ENCODE peak calls at places on chromosomes 1 and 21, in five cellular contexts. F is body of pancreas, M is mammary epithelial cell, B is GM06990, S is tibial artery. I is an unnamed sample.

GRCh38 chr21:45575993-45576837 is 34.0 kb upstream of the SLC19A1 start:
- DNase-seq in S (no peak), B (no peak), F (no peak), M (no peak), I (no peak)

GRCh38 chr21:37074195-37074510 is 1.1 kb downstream of the TTC3 start:
- DNase-seq in M (peak; percentile 23), F (no peak), B (no peak), S (no peak), I (peak; percentile 28)

GRCh38 chr1:206890125-206890637 is 7.1 kb upstream of the IL24 start:
- DNase-seq in F (peak; percentile 12), B (no peak), M (peak; percentile 84), S (no peak), I (peak; percentile 96)

GRCh38 chr1:228452194-228453021 is 34.8 kb upstream of the RNF187 start:
- DNase-seq in F (no peak), S (no peak), B (no peak), M (no peak), I (peak; percentile 93)

GRCh38 chr1:23576338-23577055 is 17.2 kb upstream of the ID3 start:
- DNase-seq in F (no peak), B (no peak), S (no peak), M (no peak), I (peak; percentile 37)

GRCh38 chr1:235145639-235146038 is 15.4 kb downstream of the RBM34 start:
- DNase-seq in F (no peak), B (no peak), M (no peak), S (no peak), I (no peak)

GRCh38 chr21:25970254-25970930 is 200.2 kb downstream of the APP start:
- DNase-seq in S (no peak), M (no peak), F (no peak), B (no peak), I (no peak)

GRCh38 chr1:15915991-15916390 is 59.9 kb downstream of the ZBTB17 start:
- DNase-seq in M (no peak), B (no peak), F (no peak), S (no peak), I (no peak)

GRCh38 chr1:223727541-223727940 is 15.2 kb downstream of the CAPN2 start:
- DNase-seq in B (no peak), S (no peak), M (no peak), F (no peak), I (no peak)

GRCh38 chr1:31007462-31007991 is 58.0 kb downstream of the PUM1 start:
- DNase-seq in S (no peak), B (no peak), F (no peak), M (peak; percentile 82), I (peak; percentile 15)

GRCh38 chr1:153534933-153535663 is 693 bp downstream of the S100A6 start:
- DNase-seq in S (peak; percentile 88), M (no peak), B (no peak), F (peak; percentile 57), I (peak; percentile 90)

GRCh38 chr1:42172394-42173133 is 8.0 kb upstream of the GUCA2A start:
- DNase-seq in M (no peak), B (no peak), F (peak; percentile 61), S (no peak), I (no peak)

GRCh38 chr1:44484155-44484688 is 79.2 kb downstream of the RNF220 start:
- DNase-seq in M (peak; percentile 29), S (no peak), B (no peak), F (peak; percentile 7), I (no peak)

GRCh38 chr1:246372502-246372901 is 134.6 kb downstream of the SMYD3 start:
- DNase-seq in M (no peak), B (no peak), F (no peak), S (no peak), I (no peak)

GRCh38 chr1:162680419-162681126 is 48.3 kb downstream of the DDR2 start:
- DNase-seq in M (no peak), F (no peak), B (no peak), S (no peak), I (no peak)

GRCh38 chr1:197024460-197024859 is 42.6 kb downstream of the F13B start:
- DNase-seq in B (no peak), S (no peak), F (no peak), M (no peak), I (no peak)

GRCh38 chr21:17783003-17783402 is 36.2 kb downstream of the C21orf91 start:
- DNase-seq in B (no peak), S (no peak), F (no peak), M (no peak), I (no peak)

GRCh38 chr1:210098376-210098775 is 134.2 kb upstream of the SERTAD4 start:
- DNase-seq in M (no peak), B (no peak), F (no peak), S (no peak), I (no peak)

GRCh38 chr1:86154581-86155060 is 2.0 kb downstream of the COL24A1 start:
- DNase-seq in F (no peak), M (peak; percentile 25), B (no peak), S (no peak), I (peak; percentile 38)

GRCh38 chr1:116951175-116951935 is 41.6 kb downstream of the PTGFRN start:
- DNase-seq in S (peak; percentile 71), F (peak; percentile 35), M (no peak), B (no peak), I (peak; percentile 64)

GRCh38 chr1:162206749-162207635 is 137.5 kb downstream of the NOS1AP start:
- DNase-seq in M (peak; percentile 82), S (no peak), F (peak; percentile 78), B (no peak), I (no peak)

GRCh38 chr1:4786061-4786460 is 131.7 kb downstream of the AJAP1 start:
- DNase-seq in S (no peak), M (no peak), F (no peak), B (no peak), I (no peak)

GRCh38 chr1:203351037-203351625 is at the start of gene FMOD:
- DNase-seq in M (no peak), S (peak; percentile 73), F (peak; percentile 73), B (no peak), I (no peak)

GRCh38 chr1:205356424-205357151 is at the start of gene KLHDC8A:
- DNase-seq in M (no peak), F (no peak), S (no peak), B (no peak), I (no peak)
- H3K27me3 ChIP-seq in M (no peaks in the 10 kb centered on the region), F (no peaks in the 10 kb centered on the region), S (no peaks in the 10 kb centered on the region), B (peaks cover 1% of the 10 kb centered on the region), I (no peaks in the 10 kb centered on the region)

GRCh38 chr1:50424045-50424939 is 1.0 kb upstream of the DMRTA2 start:
- DNase-seq in S (no peak), M (no peak), F (no peak), B (no peak), I (peak; percentile 25)

GRCh38 chr1:50426108-50426700 is 3.0 kb upstream of the DMRTA2 start:
- DNase-seq in F (no peak), B (no peak), M (no peak), S (no peak), I (no peak)

GRCh38 chr1:50424940-50425375 is 1.7 kb upstream of the DMRTA2 start:
- DNase-seq in B (no peak), M (no peak), F (no peak), S (no peak), I (no peak)

GRCh38 chr1:50426702-50427085 is 3.5 kb upstream of the DMRTA2 start:
- DNase-seq in B (no peak), F (no peak), S (no peak), M (no peak), I (no peak)

GRCh38 chr1:50425376-50426107 is 2.3 kb upstream of the DMRTA2 start:
- DNase-seq in S (no peak), F (no peak), B (no peak), M (no peak), I (no peak)
- H3K27me3 ChIP-seq in S (no peaks in the 10 kb centered on the region), F (peaks cover 63% of the 10 kb centered on the region), B (peaks cover 4% of the 10 kb centered on the region), M (peaks cover 83% of the 10 kb centered on the region), I (peaks cover 56% of the 10 kb centered on the region)

GRCh38 chr1:37999434-38000232 is 5.7 kb downstream of the FHL3 start:
- DNase-seq in F (peak; percentile 72), M (no peak), S (peak; percentile 43), B (no peak), I (peak; percentile 59)
- H3K27me3 ChIP-seq in F (no peaks in the 10 kb centered on the region), M (no peaks in the 10 kb centered on the region), S (no peaks in the 10 kb centered on the region), B (no peaks in the 10 kb centered on the region), I (no peaks in the 10 kb centered on the region)

DNA sequence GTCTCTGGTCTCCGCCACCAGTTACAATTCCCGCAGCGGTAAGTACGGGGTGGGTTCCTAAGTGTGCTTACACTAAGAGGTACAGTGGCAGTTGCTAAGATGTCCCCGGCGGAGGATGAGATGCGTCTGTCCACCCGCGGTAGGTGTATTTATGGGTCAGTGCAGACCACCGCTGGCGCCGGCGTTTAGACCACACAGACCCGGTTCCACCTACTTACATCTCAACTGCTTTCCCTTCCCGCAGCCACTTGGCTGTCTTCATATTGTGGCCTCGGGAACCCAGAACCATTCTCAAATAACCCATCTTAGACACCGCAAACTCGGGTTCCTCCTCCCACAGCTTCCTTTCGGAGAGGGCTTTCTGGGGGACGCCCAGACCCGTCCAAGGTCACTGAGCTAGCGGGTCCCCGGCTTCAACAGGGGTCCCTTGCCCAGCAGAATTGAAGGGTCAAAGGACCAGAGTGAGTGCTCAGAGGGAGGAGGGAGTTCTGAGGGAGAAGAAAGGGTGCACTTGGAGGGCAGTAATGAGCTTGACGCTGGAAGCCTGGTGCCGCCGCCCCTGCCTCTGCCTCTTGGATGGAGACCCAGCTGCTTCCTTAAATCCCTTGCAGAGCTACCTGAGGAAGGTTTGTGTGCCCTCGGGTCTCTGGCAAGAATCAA is 8.6 kb downstream of the NR5A2 start:
- DNase-seq in B (no peak), S (no peak), M (no peak), F (no peak), I (no peak)
- H3K27me3 ChIP-seq in B (peaks cover 7% of the 10 kb centered on the region), S (no peaks in the 10 kb centered on the region), M (peaks cover 70% of the 10 kb centered on the region), F (no peaks in the 10 kb centered on the region), I (peaks cover 65% of the 10 kb centered on the region)

GRCh38 chr1:53682369-53682685 is 56.6 kb downstream of the GLIS1 start:
- DNase-seq in M (no peak), B (no peak), F (no peak), S (no peak), I (no peak)
- H3K27me3 ChIP-seq in M (no peaks in the 10 kb centered on the region), B (peaks cover 4% of the 10 kb centered on the region), F (peaks cover 9% of the 10 kb centered on the region), S (no peaks in the 10 kb centered on the region), I (no peaks in the 10 kb centered on the region)

DNA sequence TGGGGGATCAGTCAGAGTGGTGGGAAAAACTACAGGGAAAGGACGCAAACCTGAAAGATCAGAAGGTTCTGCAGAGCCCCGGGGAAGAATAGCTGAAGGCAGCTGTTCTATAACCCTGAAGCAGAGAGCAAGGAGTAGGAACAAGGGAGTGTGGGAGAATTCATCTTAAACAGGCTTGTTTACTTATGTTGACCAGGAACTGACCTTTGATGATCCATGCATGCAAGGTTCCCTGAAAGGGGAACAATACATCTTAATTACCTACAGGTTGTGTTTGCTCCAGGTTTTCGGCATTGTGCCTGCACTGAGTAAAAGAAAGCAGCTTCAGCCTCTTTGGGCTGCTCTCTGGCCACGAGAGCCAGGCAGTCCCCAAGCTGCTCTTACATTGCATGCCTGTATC is 18.7 kb upstream of the FAM43B start:
- DNase-seq in F (no peak), M (no peak), B (no peak), S (no peak), I (no peak)
- H3K27me3 ChIP-seq in F (no peaks in the 10 kb centered on the region), M (no peaks in the 10 kb centered on the region), B (peaks cover 3% of the 10 kb centered on the region), S (no peaks in the 10 kb centered on the region), I (no peaks in the 10 kb centered on the region)

I was measured in MG63.